ENCODE peak calls at places on chromosomes 12 and 14, in five cellular contexts. S is esophagus squamous epithelium, O is Right ventricle myocardium superior, P is islet precursor cell, I is EH. Z is an unnamed sample.

GRCh38 chr12:48307269-48307668 is 43.5 kb downstream of the ZNF641 start:
- DNase-seq in S (no peak), O (no peak), P (no peak), I (no peak), Z (no peak)

GRCh38 chr14:23356036-23356435 is 3.3 kb upstream of the SLC22A17 start:
- DNase-seq in S (no peak), O (no peak), P (peak), I (no peak), Z (no peak)

GRCh38 chr12:60266381-60266852 is 670.6 kb downstream of the SLC16A7 start:
- DNase-seq in S (no peak), O (no peak), P (no peak), I (peak), Z (no peak)

GRCh38 chr12:130496516-130497120 is 158.9 kb downstream of the PIWIL1 start:
- DNase-seq in S (no peak), O (no peak), P (no peak), I (no peak), Z (no peak)

GRCh38 chr12:58917699-58918334 is 2.5 kb downstream of the LRIG3 start:
- DNase-seq in S (no peak), O (no peak), P (no peak), I (peak), Z (no peak)

GRCh38 chr14:99876406-99876805 is 83.2 kb downstream of the EML1 start:
- DNase-seq in S (no peak), O (no peak), P (no peak), I (no peak), Z (no peak)

GRCh38 chr14:35212471-35213142 is 79.6 kb upstream of the PSMA6 start:
- DNase-seq in S (no peak), O (no peak), P (no peak), I (no peak), Z (no peak)

GRCh38 chr12:20483776-20484175 is 115.4 kb downstream of the PDE3A start:
- DNase-seq in S (no peak), O (no peak), P (no peak), I (peak), Z (no peak)

GRCh38 chr12:122820138-122820537 is 15.1 kb upstream of the HIP1R start:
- DNase-seq in S (no peak), O (no peak), P (no peak), I (no peak), Z (no peak)

GRCh38 chr12:2052861-2053674 is at the start of gene CACNA1C:
- DNase-seq in S (no peak), O (peak), P (peak), I (peak), Z (no peak)

GRCh38 chr12:40325349-40325960 is 100.7 kb downstream of the LRRK2 start:
- DNase-seq in S (no peak), O (no peak), P (no peak), I (peak), Z (no peak)

GRCh38 chr12:101407054-101407437 is 526 bp downstream of the ARL1 start:
- DNase-seq in S (no peak), O (no peak), P (no peak), I (no peak), Z (no peak)

GRCh38 chr12:68119724-68120211 is 39.8 kb downstream of the IFNG start:
- DNase-seq in S (no peak), O (no peak), P (no peak), I (no peak), Z (no peak)

GRCh38 chr14:76710093-76711010 is 50.9 kb upstream of the VASH1 start:
- DNase-seq in S (no peak), O (no peak), P (peak), I (peak), Z (no peak)

GRCh38 chr14:90968025-90968424 is 92.4 kb downstream of the RPS6KA5 start:
- DNase-seq in S (no peak), O (no peak), P (no peak), I (peak), Z (no peak)

GRCh38 chr14:37596790-37597189 is 1.4 kb downstream of the TTC6 start:
- DNase-seq in S (no peak), O (no peak), P (no peak), I (no peak), Z (no peak)

GRCh38 chr14:99234982-99235491 is 37.0 kb downstream of the BCL11B start:
- DNase-seq in S (no peak), O (no peak), P (peak), I (no peak), Z (no peak)

GRCh38 chr12:69821441-69822204 is 3.4 kb upstream of the MYRFL start:
- DNase-seq in S (no peak), O (no peak), P (no peak), I (peak), Z (no peak)

Z was measured in omental fat pad.